ENCODE peak calls at places on chromosomes 13 and 19, in nine cellular contexts. B is activated T-helper 1 cell treated with Interleukin-2 at 50 U/mL for 16 hours; X is effector CD4-positive, alpha-beta T cell; E is omental fat pad; M is H54; W is lower lobe of right lung; J is SHP77; Q is right cardiac atrium; V is T-helper 2 cell treated with Interferon-gamma antibody and Interleukin-4, amounts not matched to agents 5 μg/mL and 100 μg/mL, for 36 hours. U is an unnamed sample.
A peak's percentile ranks its signal among the peaks of the same experiment; 100 is the strongest.

GRCh38 chr13:114143806-114144605 is 11.6 kb upstream of the RASA3 start:
- DNase-seq in B (peak; percentile 28), X (peak; percentile 35), E (no peak), M (no peak), W (no peak), J (peak; percentile 80), Q (no peak), V (no peak), U (no peak)

GRCh38 chr19:4803736-4804695 is 12.5 kb downstream of the FEM1A start:
- DNase-seq in B (peak; percentile 31), X (peak; percentile 57), E (no peak), M (no peak), W (peak; percentile 68), J (peak; percentile 48), Q (peak; percentile 61), V (peak; percentile 55), U (peak; percentile 39)

GRCh38 chr13:110251227-110251791 is 55.6 kb downstream of the COL4A1 start:
- DNase-seq in B (no peak), X (no peak), E (no peak), M (no peak), W (no peak), J (no peak), Q (no peak), V (no peak), U (no peak)

GRCh38 chr19:48844472-48844871 is 8.2 kb upstream of the HSD17B14 start:
- DNase-seq in B (no peak), X (no peak), E (no peak), M (no peak), W (no peak), J (no peak), Q (no peak), V (no peak), U (no peak)

GRCh38 chr13:49319555-49320350 is 72.0 kb downstream of the CDADC1 start:
- DNase-seq in B (no peak), X (no peak), E (no peak), M (no peak), W (no peak), J (no peak), Q (no peak), V (no peak), U (no peak)

GRCh38 chr19:16654151-16654550 is 5.8 kb downstream of the SMIM7 start:
- DNase-seq in B (no peak), X (no peak), E (no peak), M (no peak), W (no peak), J (no peak), Q (no peak), V (no peak), U (no peak)

GRCh38 chr13:98411617-98412310 is 165.1 kb downstream of the STK24 start:
- DNase-seq in B (no peak), X (no peak), E (no peak), M (no peak), W (peak; percentile 78), J (no peak), Q (peak; percentile 39), V (no peak), U (no peak)

GRCh38 chr13:75650991-75651390 is 14.9 kb downstream of the LMO7 start:
- DNase-seq in B (no peak), X (no peak), E (no peak), M (no peak), W (no peak), J (no peak), Q (no peak), V (no peak), U (no peak)

GRCh38 chr19:44111910-44112463 is 1.2 kb upstream of the ZNF225 start:
- DNase-seq in B (no peak), X (no peak), E (no peak), M (peak; percentile 9), W (no peak), J (no peak), Q (peak; percentile 18), V (no peak), U (no peak)

GRCh38 chr19:45137179-45137761 is 23.5 kb downstream of the NKPD1 start:
- DNase-seq in B (no peak), X (no peak), E (no peak), M (no peak), W (no peak), J (no peak), Q (peak; percentile 69), V (no peak), U (no peak)

GRCh38 chr13:112146073-112146360 is 79.1 kb downstream of the SOX1 start:
- DNase-seq in B (no peak), X (no peak), E (no peak), M (no peak), W (no peak), J (no peak), Q (no peak), V (no peak), U (no peak)

GRCh38 chr19:51784922-51785690 is 9.9 kb upstream of the FPR3 start:
- DNase-seq in B (no peak), X (no peak), E (peak; percentile 58), M (no peak), W (peak; percentile 78), J (no peak), Q (peak; percentile 75), V (peak; percentile 61), U (no peak)

GRCh38 chr19:34512254-34512796 is 30.8 kb downstream of the WTIP start:
- DNase-seq in B (no peak), X (no peak), E (no peak), M (no peak), W (no peak), J (no peak), Q (no peak), V (no peak), U (no peak)

GRCh38 chr13:41694902-41695301 is 237.6 kb downstream of the RGCC start:
- DNase-seq in B (no peak), X (no peak), E (peak; percentile 25), M (no peak), W (no peak), J (peak; percentile 32), Q (peak; percentile 55), V (no peak), U (peak; percentile 6)

GRCh38 chr13:42047561-42048322 is 706 bp upstream of the DGKH start:
- DNase-seq in B (no peak), X (peak; percentile 23), E (peak; percentile 28), M (peak; percentile 37), W (peak; percentile 58), J (peak; percentile 10), Q (peak; percentile 30), V (peak; percentile 27), U (peak; percentile 35)

GRCh38 chr13:75704942-75705320 is 68.8 kb downstream of the LMO7 start:
- DNase-seq in B (no peak), X (no peak), E (no peak), M (no peak), W (peak; percentile 79), J (no peak), Q (no peak), V (no peak), U (peak; percentile 41)

GRCh38 chr19:45293682-45294081 is 29.0 kb downstream of the CKM start:
- DNase-seq in B (no peak), X (no peak), E (no peak), M (no peak), W (no peak), J (no peak), Q (no peak), V (peak; percentile 5), U (no peak)

GRCh38 chr13:77751513-77752456 is 54.3 kb downstream of the SLAIN1 start:
- DNase-seq in B (peak; percentile 4), X (peak; percentile 27), E (no peak), M (peak; percentile 7), W (peak; percentile 42), J (peak; percentile 18), Q (no peak), V (peak; percentile 48), U (peak; percentile 7)

GRCh38 chr13:77274126-77274525 is 52.8 kb downstream of the MYCBP2 start:
- DNase-seq in B (no peak), X (no peak), E (no peak), M (no peak), W (no peak), J (no peak), Q (no peak), V (no peak), U (no peak)

GRCh38 chr13:34165158-34165557 is 347.2 kb downstream of the RFC3 start:
- DNase-seq in B (no peak), X (no peak), E (no peak), M (no peak), W (no peak), J (no peak), Q (no peak), V (no peak), U (no peak)

GRCh38 chr13:51811046-51811445 is 7.1 kb upstream of the DHRS12 start:
- DNase-seq in B (no peak), X (no peak), E (no peak), M (no peak), W (no peak), J (no peak), Q (no peak), V (no peak), U (no peak)

GRCh38 chr13:65670014-65670625 is 1560.0 kb downstream of the PCDH9 start:
- DNase-seq in B (no peak), X (no peak), E (no peak), M (no peak), W (no peak), J (no peak), Q (no peak), V (no peak), U (no peak)

GRCh38 chr19:38079926-38080380 is 144.1 kb downstream of the DPF1 start:
- DNase-seq in B (no peak), X (no peak), E (no peak), M (peak; percentile 99), W (no peak), J (peak; percentile 95), Q (no peak), V (no peak), U (peak; percentile 15)

GRCh38 chr19:35090160-35090794 is 25.3 kb upstream of the FXYD3 start:
- DNase-seq in B (no peak), X (peak; percentile 16), E (peak; percentile 50), M (peak; percentile 84), W (no peak), J (peak; percentile 49), Q (peak; percentile 45), V (peak; percentile 9), U (peak; percentile 15)

GRCh38 chr13:90447735-90448103 is 899.8 kb upstream of the MIR17HG start:
- DNase-seq in B (no peak), X (no peak), E (no peak), M (peak; percentile 19), W (no peak), J (no peak), Q (no peak), V (no peak), U (no peak)

GRCh38 chr19:23071087-23071511 is 45.7 kb upstream of the ZNF730 start:
- DNase-seq in B (no peak), X (no peak), E (no peak), M (no peak), W (no peak), J (no peak), Q (peak; percentile 39), V (no peak), U (no peak)

GRCh38 chr19:3284759-3285646 is 60.5 kb downstream of the CELF5 start:
- DNase-seq in B (peak; percentile 35), X (peak; percentile 52), E (peak; percentile 43), M (peak; percentile 70), W (peak; percentile 90), J (peak; percentile 95), Q (peak; percentile 80), V (peak; percentile 47), U (no peak)

GRCh38 chr19:17579523-17580244 is 24.2 kb downstream of the COLGALT1 start:
- DNase-seq in B (no peak), X (no peak), E (no peak), M (peak; percentile 93), W (peak; percentile 81), J (peak; percentile 14), Q (peak; percentile 70), V (no peak), U (no peak)

GRCh38 chr13:33257786-33258185 is 27.8 kb downstream of the STARD13 start:
- DNase-seq in B (no peak), X (no peak), E (no peak), M (no peak), W (no peak), J (no peak), Q (no peak), V (no peak), U (no peak)

GRCh38 chr19:36837525-36837901 is 674 bp downstream of the ZNF790 start:
- DNase-seq in B (no peak), X (no peak), E (no peak), M (no peak), W (no peak), J (no peak), Q (no peak), V (no peak), U (peak; percentile 48)

GRCh38 chr13:83780201-83780600 is 102.1 kb downstream of the SLITRK1 start:
- DNase-seq in B (no peak), X (no peak), E (no peak), M (no peak), W (no peak), J (no peak), Q (no peak), V (no peak), U (no peak)

U was measured in DMS79 treated with DMSO at 0.1 percent for 48 hours.